ENCODE peak calls at places on chromosome 6, in ten cellular contexts. O is cardiac muscle cell, Z is sigmoid colon, P is adrenal gland, S is SK-N-SH, J is left ventricle myocardium inferior, G is upper lobe of right lung, I is WERI-Rb-1, K is suprapubic skin, B is heart left ventricle. F is an unnamed sample.

GRCh38 chr6:2061880-2062279 is 183.5 kb downstream of the GMDS start:
- DNase-seq in J (no peak), S (no peak), G (no peak), P (no peak), Z (no peak), O (no peak), B (no peak), K (no peak), I (no peak), F (no peak)

GRCh38 chr6:14464049-14464448 is 346.5 kb downstream of the CD83 start:
- DNase-seq in G (no peak), P (no peak), K (no peak), B (no peak), I (no peak), J (no peak), S (no peak), O (peak; percentile 48), Z (no peak), F (no peak)

GRCh38 chr6:32096394-32097258 is 12.5 kb downstream of the TNXB start:
- DNase-seq in G (no peak), O (no peak), P (no peak), K (peak; percentile 61), Z (no peak), S (peak; percentile 77), I (peak; percentile 75), J (no peak), B (no peak), F (no peak)

GRCh38 chr6:63589955-63590411 is 17.7 kb downstream of the LOC128125822 start:
- DNase-seq in P (peak; percentile 46), S (no peak), B (no peak), I (no peak), G (no peak), O (no peak), K (no peak), J (no peak), Z (no peak), F (no peak)

GRCh38 chr6:21885101-21885500 is 291.6 kb downstream of the SOX4 start:
- DNase-seq in Z (no peak), B (no peak), O (no peak), K (no peak), S (no peak), J (no peak), G (no peak), I (no peak), P (no peak), F (no peak)

GRCh38 chr6:39841291-39841690 is 49.1 kb downstream of the DAAM2 start:
- DNase-seq in J (no peak), P (no peak), Z (peak; percentile 12), S (no peak), G (no peak), O (no peak), I (no peak), K (no peak), B (no peak), F (no peak)

GRCh38 chr6:2950713-2951112 is 20.7 kb downstream of the SERPINB6 start:
- DNase-seq in P (no peak), G (no peak), O (no peak), Z (no peak), J (no peak), I (no peak), S (no peak), K (no peak), B (no peak), F (no peak)

GRCh38 chr6:10510592-10511367 is 10.4 kb upstream of the GCNT2 start:
- DNase-seq in K (no peak), S (peak; percentile 71), B (peak; percentile 70), G (peak; percentile 83), Z (peak; percentile 84), P (peak; percentile 43), O (peak; percentile 21), J (peak; percentile 57), I (peak; percentile 91), F (no peak)

GRCh38 chr6:85058806-85059205 is 294.4 kb upstream of the TBX18 start:
- DNase-seq in B (no peak), S (no peak), I (no peak), Z (no peak), K (no peak), J (no peak), P (no peak), O (peak; percentile 68), G (no peak), F (no peak)

GRCh38 chr6:159303784-159304183 is 134.6 kb downstream of the FNDC1 start:
- DNase-seq in O (no peak), Z (no peak), K (no peak), S (no peak), J (no peak), G (no peak), I (no peak), B (no peak), P (no peak), F (no peak)

GRCh38 chr6:32113386-32114352 is 4.5 kb upstream of the TNXB start:
- DNase-seq in Z (peak; percentile 96), O (peak; percentile 98), S (peak; percentile 53), G (peak; percentile 79), B (peak; percentile 84), I (peak; percentile 48), K (peak; percentile 93), P (peak; percentile 95), J (peak; percentile 86), F (peak; percentile 97)

GRCh38 chr6:159979136-159979874 is 10.4 kb downstream of the IGF2R start:
- DNase-seq in S (no peak), Z (no peak), G (no peak), I (no peak), P (peak; percentile 78), B (no peak), J (no peak), O (peak; percentile 24), K (peak; percentile 59), F (no peak)

DNA sequence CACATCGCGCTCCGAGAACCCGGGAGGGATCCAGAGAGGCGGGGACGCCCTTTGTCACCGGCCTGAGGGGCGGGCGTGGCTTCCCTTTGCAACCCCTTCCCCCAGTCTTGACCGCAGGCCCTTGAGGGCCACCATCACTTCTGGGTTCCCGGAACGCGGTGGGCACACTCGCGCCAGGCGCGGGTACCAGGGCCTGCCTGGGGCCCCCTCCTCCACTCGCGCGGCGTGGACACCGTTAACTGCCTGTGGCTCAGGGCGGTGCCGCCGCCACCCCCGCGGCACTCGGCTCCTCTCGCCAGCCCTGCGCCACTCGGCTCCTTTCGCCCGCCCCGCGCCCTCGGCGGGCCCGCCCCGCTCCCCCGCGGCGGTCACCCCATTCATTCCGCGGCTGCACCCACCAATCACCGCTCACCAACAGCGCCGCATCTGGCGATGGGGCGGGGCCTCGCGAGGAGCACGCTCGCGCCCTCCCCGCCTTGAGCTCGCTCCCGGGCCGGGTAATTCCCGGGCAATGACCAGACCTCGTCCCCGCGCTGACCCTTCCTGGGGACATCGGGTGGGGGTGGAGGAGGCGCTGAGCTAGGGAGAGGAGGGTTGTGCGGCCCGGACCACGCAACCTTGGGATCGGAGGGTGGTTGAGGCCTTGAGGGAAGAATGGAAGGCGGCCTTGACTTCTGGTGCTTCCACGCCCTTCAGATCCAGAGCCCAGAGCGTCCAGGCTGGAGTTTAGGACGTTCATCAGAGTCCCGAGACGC is 10.5 kb upstream of the ELOVL5 start:
- DNase-seq in P (peak; percentile 96), S (peak; percentile 99), G (peak; percentile 98), B (peak; percentile 97), Z (peak; percentile 97), K (peak; percentile 94), O (peak; percentile 99), I (peak; percentile 100), J (peak; percentile 97), F (peak; percentile 96)
- TF ChIP-seq CTCF in P (no peak), S (no peak), G (no peak), B (no peak), Z (no peak), K (no peak), O (no peak), I (no peak), J (no peak), F (no peak)

DNA sequence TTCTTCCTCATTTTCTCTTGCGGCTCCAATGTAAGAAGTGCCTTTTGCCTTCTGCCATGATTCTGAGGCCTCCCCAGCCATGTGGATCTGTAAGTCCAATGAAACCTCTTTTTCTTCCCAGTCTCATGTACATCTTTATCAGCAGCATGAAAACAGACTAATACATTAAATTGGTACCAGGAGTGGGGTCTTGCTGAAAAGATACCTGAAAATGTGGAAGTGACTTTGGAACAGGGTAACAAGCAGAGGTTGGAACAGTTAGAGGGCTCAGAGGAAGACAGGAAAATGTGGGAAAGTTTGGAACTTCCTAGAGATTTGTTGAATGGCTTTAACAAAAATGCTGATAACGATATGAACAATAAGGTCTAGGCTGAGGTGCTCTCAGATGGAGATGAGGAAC is 316.7 kb upstream of the HS3ST5 start:
- DNase-seq in G (no peak), Z (no peak), K (no peak), I (no peak), O (no peak), S (no peak), B (no peak), P (no peak), J (no peak), F (no peak)
- H3K27ac ChIP-seq in G (no peak overlapping the region), Z (no peak overlapping the region), K (no peak overlapping the region), I (no peak overlapping the region), O (no peak overlapping the region), S (no peak overlapping the region), B (no peak overlapping the region), P (no peak overlapping the region), J (no peak overlapping the region), F (no peak overlapping the region)

DNA sequence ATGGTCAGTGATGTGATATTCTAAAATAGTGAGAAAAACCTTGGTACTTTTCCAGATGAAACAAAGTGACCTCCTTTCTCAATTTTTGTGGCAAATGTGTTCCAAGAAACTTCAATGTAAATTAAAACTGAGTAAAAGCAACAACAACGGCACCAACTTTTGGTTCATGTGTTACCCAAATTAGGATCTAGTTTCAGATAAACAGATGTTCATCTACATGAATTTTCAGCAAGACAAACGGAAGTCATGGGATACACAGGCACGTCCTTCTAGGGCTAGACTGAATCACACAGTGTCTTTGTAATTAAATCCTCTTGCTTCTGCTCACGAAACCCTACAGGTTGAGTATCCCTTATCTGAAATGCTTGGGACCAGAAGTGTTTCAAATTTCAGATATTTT is 915.2 kb downstream of the TFAP2A start:
- DNase-seq in B (no peak), I (no peak), Z (no peak), J (no peak), K (no peak), O (no peak), S (no peak), P (no peak), G (no peak), F (no peak)
- H3K4me3 ChIP-seq in B (no peak overlapping the region), I (no peak overlapping the region), Z (no peak overlapping the region), J (no peak overlapping the region), K (no peak overlapping the region), O (no peak overlapping the region), S (no peak overlapping the region), P (no peak overlapping the region), G (no peak overlapping the region), F (no peak overlapping the region)

DNA sequence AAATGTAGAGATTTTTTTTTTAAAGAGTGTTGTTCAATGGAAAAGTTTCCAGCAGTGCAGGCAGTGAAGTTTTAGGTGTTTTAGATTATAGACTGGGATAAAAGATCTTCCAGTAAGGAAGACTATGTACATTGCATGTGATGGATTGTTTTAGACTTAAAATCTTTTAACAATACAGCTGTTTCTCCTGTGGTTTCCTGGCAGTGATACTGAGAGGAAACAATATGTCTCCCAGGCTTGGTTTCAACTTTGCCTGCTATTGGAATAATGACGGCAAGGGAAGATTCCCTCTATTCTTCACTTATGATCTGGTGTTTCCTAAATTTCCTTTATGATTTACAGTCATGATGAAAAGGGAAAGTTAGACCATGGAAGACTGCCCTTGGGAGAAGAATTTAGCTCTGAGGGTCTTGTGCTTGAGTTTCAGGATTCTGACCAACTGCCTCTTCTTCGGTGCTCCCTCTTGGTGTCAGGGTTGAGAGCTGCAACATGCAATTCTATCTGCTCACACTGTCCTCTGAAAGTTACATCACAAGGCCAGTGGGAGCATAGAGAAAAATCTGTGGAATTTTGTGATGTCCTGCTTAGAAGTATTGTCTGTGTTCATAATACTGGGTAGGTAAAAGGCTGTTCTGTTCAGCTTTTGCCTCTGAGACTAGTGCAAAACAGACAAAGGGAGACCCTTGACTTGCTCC is 262.8 kb upstream of the MAN1A1 start:
- DNase-seq in K (no peak), Z (no peak), J (no peak), I (no peak), B (no peak), G (no peak), P (no peak), S (no peak), O (peak; percentile 25), F (no peak)
- TF ChIP-seq CTCF in K (no peak), Z (no peak), J (no peak), I (no peak), B (no peak), G (no peak), P (no peak), S (peak; percentile 10), O (no peak), F (no peak)